ENCODE peak calls at places on chromosome 18, in eight cellular contexts. One of them, this sample, is unnamed. For H3K4me1, the result is how much of the 10 kb centered on the place peaks cover.

GRCh38 chr18:63881851-63882250 is 5.7 kb upstream of the SERPINB2 start:
- DNase-seq in right lobe of liver: no peak
- DNase-seq in neuronal stem cell: no peak
- DNase-seq in Peyer's patch: no peak
- DNase-seq in naive thymus-derived CD4-positive, alpha-beta T cell: no peak
- DNase-seq in neural progenitor cell: no peak
- DNase-seq in small intestine: no peak
- DNase-seq in stomach: no peak
- DNase-seq in this sample: no peak

GRCh38 chr18:4204151-4204720 is 250.9 kb downstream of the DLGAP1 start:
- DNase-seq in stomach: no peak
- DNase-seq in Peyer's patch: no peak
- DNase-seq in naive thymus-derived CD4-positive, alpha-beta T cell: no peak
- DNase-seq in neuronal stem cell: no peak
- DNase-seq in right lobe of liver: no peak
- DNase-seq in neural progenitor cell: no peak
- DNase-seq in small intestine: no peak
- DNase-seq in this sample: no peak

GRCh38 chr18:34550902-34551301 is 159.2 kb upstream of the DTNA start:
- DNase-seq in Peyer's patch: no peak
- DNase-seq in stomach: no peak
- DNase-seq in small intestine: no peak
- DNase-seq in neuronal stem cell: no peak
- DNase-seq in naive thymus-derived CD4-positive, alpha-beta T cell: no peak
- DNase-seq in right lobe of liver: no peak
- DNase-seq in neural progenitor cell: no peak
- DNase-seq in this sample: no peak

GRCh38 chr18:14970027-14970426 is 222.1 kb downstream of the ANKRD30B start:
- DNase-seq in small intestine: no peak
- DNase-seq in neuronal stem cell: no peak
- DNase-seq in stomach: no peak
- DNase-seq in right lobe of liver: no peak
- DNase-seq in naive thymus-derived CD4-positive, alpha-beta T cell: no peak
- DNase-seq in neural progenitor cell: no peak
- DNase-seq in Peyer's patch: no peak
- DNase-seq in this sample: no peak

GRCh38 chr18:49658871-49659378 is 97.1 kb downstream of the LIPG start:
- DNase-seq in Peyer's patch: no peak
- DNase-seq in small intestine: peak
- DNase-seq in stomach: no peak
- DNase-seq in right lobe of liver: no peak
- DNase-seq in neuronal stem cell: no peak
- DNase-seq in naive thymus-derived CD4-positive, alpha-beta T cell: no peak
- DNase-seq in neural progenitor cell: no peak
- DNase-seq in this sample: no peak

GRCh38 chr18:48783616-48784520 is 166.9 kb downstream of the SMAD7 start:
- DNase-seq in neuronal stem cell: no peak
- DNase-seq in stomach: no peak
- DNase-seq in Peyer's patch: no peak
- DNase-seq in right lobe of liver: no peak
- DNase-seq in small intestine: no peak
- DNase-seq in neural progenitor cell: no peak
- DNase-seq in naive thymus-derived CD4-positive, alpha-beta T cell: no peak
- DNase-seq in this sample: no peak

GRCh38 chr18:23502516-23503037 is 734 bp upstream of the RMC1 start:
- DNase-seq in neural progenitor cell: no peak
- DNase-seq in Peyer's patch: no peak
- DNase-seq in stomach: no peak
- DNase-seq in naive thymus-derived CD4-positive, alpha-beta T cell: no peak
- DNase-seq in neuronal stem cell: no peak
- DNase-seq in small intestine: peak
- DNase-seq in right lobe of liver: no peak
- DNase-seq in this sample: no peak

GRCh38 chr18:79971211-79971952 is 6.9 kb downstream of the HSBP1L1 start:
- DNase-seq in stomach: no peak
- DNase-seq in naive thymus-derived CD4-positive, alpha-beta T cell: no peak
- DNase-seq in Peyer's patch: no peak
- DNase-seq in right lobe of liver: no peak
- DNase-seq in neural progenitor cell: no peak
- DNase-seq in neuronal stem cell: no peak
- DNase-seq in small intestine: no peak
- DNase-seq in this sample: no peak

GRCh38 chr18:36201765-36202164 is 14.5 kb downstream of the MOCOS start:
- DNase-seq in stomach: no peak
- DNase-seq in small intestine: no peak
- DNase-seq in neural progenitor cell: no peak
- DNase-seq in naive thymus-derived CD4-positive, alpha-beta T cell: no peak
- DNase-seq in neuronal stem cell: no peak
- DNase-seq in Peyer's patch: no peak
- DNase-seq in right lobe of liver: no peak
- DNase-seq in this sample: no peak

GRCh38 chr18:78408623-78409022 is 571.0 kb upstream of the SALL3 start:
- DNase-seq in naive thymus-derived CD4-positive, alpha-beta T cell: no peak
- DNase-seq in Peyer's patch: no peak
- DNase-seq in neuronal stem cell: no peak
- DNase-seq in small intestine: no peak
- DNase-seq in neural progenitor cell: no peak
- DNase-seq in right lobe of liver: no peak
- DNase-seq in stomach: no peak
- DNase-seq in this sample: no peak

GRCh38 chr18:65938592-65939372 is 188.0 kb downstream of the CDH7 start:
- DNase-seq in small intestine: peak
- DNase-seq in naive thymus-derived CD4-positive, alpha-beta T cell: no peak
- DNase-seq in Peyer's patch: no peak
- DNase-seq in right lobe of liver: no peak
- DNase-seq in stomach: no peak
- DNase-seq in neuronal stem cell: no peak
- DNase-seq in neural progenitor cell: peak
- DNase-seq in this sample: no peak

GRCh38 chr18:21272016-21272582 is 30.1 kb downstream of the GREB1L start:
- DNase-seq in small intestine: no peak
- DNase-seq in stomach: no peak
- DNase-seq in naive thymus-derived CD4-positive, alpha-beta T cell: no peak
- DNase-seq in neuronal stem cell: no peak
- DNase-seq in neural progenitor cell: no peak
- DNase-seq in right lobe of liver: no peak
- DNase-seq in Peyer's patch: no peak
- DNase-seq in this sample: no peak

GRCh38 chr18:11167778-11168177 is 18.4 kb upstream of the PIEZO2 start:
- DNase-seq in Peyer's patch: no peak
- DNase-seq in naive thymus-derived CD4-positive, alpha-beta T cell: no peak
- DNase-seq in neural progenitor cell: no peak
- DNase-seq in small intestine: no peak
- DNase-seq in right lobe of liver: no peak
- DNase-seq in stomach: no peak
- DNase-seq in neuronal stem cell: no peak
- DNase-seq in this sample: no peak

GRCh38 chr18:25826823-25827617 is 263.4 kb downstream of the SS18 start:
- DNase-seq in stomach: no peak
- DNase-seq in naive thymus-derived CD4-positive, alpha-beta T cell: no peak
- DNase-seq in neural progenitor cell: no peak
- DNase-seq in neuronal stem cell: no peak
- DNase-seq in small intestine: no peak
- DNase-seq in Peyer's patch: no peak
- DNase-seq in right lobe of liver: no peak
- DNase-seq in this sample: no peak

GRCh38 chr18:199768-200167 is 41.4 kb downstream of the USP14 start:
- DNase-seq in stomach: no peak
- DNase-seq in neural progenitor cell: no peak
- DNase-seq in naive thymus-derived CD4-positive, alpha-beta T cell: no peak
- DNase-seq in right lobe of liver: no peak
- DNase-seq in Peyer's patch: no peak
- DNase-seq in small intestine: no peak
- DNase-seq in neuronal stem cell: no peak
- DNase-seq in this sample: no peak

GRCh38 chr18:410103-410502 is 90.4 kb downstream of the COLEC12 start:
- DNase-seq in naive thymus-derived CD4-positive, alpha-beta T cell: no peak
- DNase-seq in Peyer's patch: no peak
- DNase-seq in small intestine: no peak
- DNase-seq in stomach: no peak
- DNase-seq in right lobe of liver: no peak
- DNase-seq in neuronal stem cell: no peak
- DNase-seq in neural progenitor cell: no peak
- DNase-seq in this sample: no peak

GRCh38 chr18:32768646-32769206 is 4.1 kb downstream of the KLHL14 start:
- DNase-seq in stomach: no peak
- DNase-seq in right lobe of liver: no peak
- DNase-seq in Peyer's patch: no peak
- DNase-seq in small intestine: no peak
- DNase-seq in neural progenitor cell: no peak
- DNase-seq in naive thymus-derived CD4-positive, alpha-beta T cell: no peak
- DNase-seq in neuronal stem cell: no peak
- DNase-seq in this sample: no peak

GRCh38 chr18:32542221-32542798 is 71.6 kb upstream of the GAREM1 start:
- DNase-seq in naive thymus-derived CD4-positive, alpha-beta T cell: no peak
- DNase-seq in Peyer's patch: no peak
- DNase-seq in neural progenitor cell: peak
- DNase-seq in right lobe of liver: no peak
- DNase-seq in small intestine: no peak
- DNase-seq in neuronal stem cell: no peak
- DNase-seq in stomach: no peak
- DNase-seq in this sample: no peak

GRCh38 chr18:49074505-49074904 is 123.7 kb upstream of the SMAD7 start:
- DNase-seq in neuronal stem cell: no peak
- DNase-seq in Peyer's patch: no peak
- DNase-seq in neural progenitor cell: no peak
- DNase-seq in right lobe of liver: no peak
- DNase-seq in stomach: no peak
- DNase-seq in naive thymus-derived CD4-positive, alpha-beta T cell: no peak
- DNase-seq in small intestine: no peak
- DNase-seq in this sample: no peak

GRCh38 chr18:8706545-8706980 is 1.2 kb downstream of the MTCL1 start:
- DNase-seq in neural progenitor cell: peak
- DNase-seq in naive thymus-derived CD4-positive, alpha-beta T cell: no peak
- DNase-seq in small intestine: no peak
- DNase-seq in stomach: no peak
- DNase-seq in Peyer's patch: no peak
- DNase-seq in right lobe of liver: no peak
- DNase-seq in neuronal stem cell: no peak
- DNase-seq in this sample: no peak

GRCh38 chr18:5546660-5547059 is 2.9 kb upstream of the EPB41L3 start:
- DNase-seq in Peyer's patch: no peak
- DNase-seq in neuronal stem cell: peak
- DNase-seq in small intestine: no peak
- DNase-seq in naive thymus-derived CD4-positive, alpha-beta T cell: no peak
- DNase-seq in neural progenitor cell: peak
- DNase-seq in stomach: no peak
- DNase-seq in right lobe of liver: no peak
- DNase-seq in this sample: no peak

GRCh38 chr18:12769644-12770440 is 67.0 kb downstream of the PSMG2 start:
- DNase-seq in neural progenitor cell: no peak
- DNase-seq in naive thymus-derived CD4-positive, alpha-beta T cell: no peak
- DNase-seq in neuronal stem cell: no peak
- DNase-seq in stomach: no peak
- DNase-seq in right lobe of liver: no peak
- DNase-seq in Peyer's patch: no peak
- DNase-seq in small intestine: no peak
- DNase-seq in this sample: no peak

GRCh38 chr18:78293940-78294401 is 685.6 kb upstream of the SALL3 start:
- DNase-seq in naive thymus-derived CD4-positive, alpha-beta T cell: no peak
- DNase-seq in right lobe of liver: no peak
- DNase-seq in small intestine: no peak
- DNase-seq in stomach: no peak
- DNase-seq in Peyer's patch: no peak
- DNase-seq in neural progenitor cell: peak
- DNase-seq in neuronal stem cell: no peak
- DNase-seq in this sample: no peak

DNA sequence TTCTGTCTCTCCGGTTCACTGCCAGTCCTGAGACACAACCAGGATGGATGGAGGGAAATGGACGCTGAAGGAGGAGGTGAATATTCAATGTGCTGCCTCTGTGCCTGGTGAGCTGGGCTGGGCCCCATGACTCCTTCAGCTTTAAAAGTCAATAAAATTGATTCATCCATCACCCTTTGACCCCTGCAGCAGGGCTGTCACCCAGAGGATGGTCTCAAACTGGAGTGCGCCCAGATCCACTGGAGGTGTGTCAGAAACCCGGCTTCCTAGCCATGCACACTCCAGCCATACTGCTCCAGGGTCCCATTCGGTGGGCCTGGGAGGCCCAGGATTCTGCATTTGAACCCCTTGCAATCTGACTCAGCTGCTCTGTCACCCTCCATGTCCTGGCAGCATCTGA is 94.1 kb upstream of the BOD1L2 start:
- DNase-seq in right lobe of liver: peak
- DNase-seq in naive thymus-derived CD4-positive, alpha-beta T cell: no peak
- DNase-seq in Peyer's patch: peak
- DNase-seq in stomach: no peak
- DNase-seq in small intestine: peak
- DNase-seq in neuronal stem cell: no peak
- DNase-seq in neural progenitor cell: no peak
- DNase-seq in this sample: no peak
- H3K4me1 ChIP-seq in right lobe of liver: under half
- H3K4me1 ChIP-seq in naive thymus-derived CD4-positive, alpha-beta T cell: under half
- H3K4me1 ChIP-seq in Peyer's patch: under half
- H3K4me1 ChIP-seq in stomach: under half
- H3K4me1 ChIP-seq in small intestine: under half
- H3K4me1 ChIP-seq in neuronal stem cell: under half
- H3K4me1 ChIP-seq in neural progenitor cell: under half
- H3K4me1 ChIP-seq in this sample: under half

GRCh38 chr18:74286106-74286856 is 5.5 kb downstream of the CYB5A start:
- DNase-seq in small intestine: no peak
- DNase-seq in neuronal stem cell: no peak
- DNase-seq in Peyer's patch: no peak
- DNase-seq in neural progenitor cell: no peak
- DNase-seq in naive thymus-derived CD4-positive, alpha-beta T cell: no peak
- DNase-seq in right lobe of liver: no peak
- DNase-seq in stomach: no peak
- DNase-seq in this sample: no peak
- H3K4me3 ChIP-seq in small intestine: no peak
- H3K4me3 ChIP-seq in neuronal stem cell: no peak
- H3K4me3 ChIP-seq in Peyer's patch: no peak
- H3K4me3 ChIP-seq in neural progenitor cell: no peak
- H3K4me3 ChIP-seq in naive thymus-derived CD4-positive, alpha-beta T cell: no peak
- H3K4me3 ChIP-seq in right lobe of liver: peak
- H3K4me3 ChIP-seq in stomach: no peak
- H3K4me3 ChIP-seq in this sample: no peak

GRCh38 chr18:58542426-58543159 is 86.3 kb downstream of the ALPK2 start:
- DNase-seq in naive thymus-derived CD4-positive, alpha-beta T cell: no peak
- DNase-seq in neuronal stem cell: no peak
- DNase-seq in right lobe of liver: no peak
- DNase-seq in stomach: no peak
- DNase-seq in small intestine: no peak
- DNase-seq in neural progenitor cell: no peak
- DNase-seq in Peyer's patch: no peak
- DNase-seq in this sample: no peak
- H3K4me1 ChIP-seq in naive thymus-derived CD4-positive, alpha-beta T cell: under half
- H3K4me1 ChIP-seq in neuronal stem cell: under half
- H3K4me1 ChIP-seq in right lobe of liver: under half
- H3K4me1 ChIP-seq in stomach: under half
- H3K4me1 ChIP-seq in small intestine: under half
- H3K4me1 ChIP-seq in neural progenitor cell: under half
- H3K4me1 ChIP-seq in Peyer's patch: under half
- H3K4me1 ChIP-seq in this sample: under half

DNA sequence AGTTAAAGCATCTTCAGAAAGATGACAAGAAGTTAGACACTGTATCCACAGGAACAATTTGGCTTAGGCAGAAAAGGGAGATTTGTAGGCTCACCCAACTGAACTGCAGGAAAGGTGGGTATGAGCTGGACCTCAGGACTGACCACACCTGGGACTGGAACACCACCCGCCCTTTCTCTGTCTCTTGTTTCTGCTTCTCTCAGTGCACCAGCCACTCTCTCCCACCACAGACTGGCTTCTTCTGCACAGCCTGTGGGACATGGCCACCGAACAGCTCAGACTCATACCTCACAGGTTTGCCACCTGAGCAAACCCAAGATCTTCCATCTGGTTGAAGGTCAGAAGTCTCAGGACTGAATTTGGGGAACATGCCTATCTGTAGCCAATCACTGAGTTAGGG is 14.2 kb upstream of the MALT1 start:
- DNase-seq in small intestine: no peak
- DNase-seq in right lobe of liver: no peak
- DNase-seq in Peyer's patch: no peak
- DNase-seq in neuronal stem cell: no peak
- DNase-seq in naive thymus-derived CD4-positive, alpha-beta T cell: no peak
- DNase-seq in stomach: no peak
- DNase-seq in neural progenitor cell: no peak
- DNase-seq in this sample: no peak
- H3K4me3 ChIP-seq in small intestine: no peak
- H3K4me3 ChIP-seq in right lobe of liver: no peak
- H3K4me3 ChIP-seq in Peyer's patch: no peak
- H3K4me3 ChIP-seq in neuronal stem cell: peak
- H3K4me3 ChIP-seq in naive thymus-derived CD4-positive, alpha-beta T cell: no peak
- H3K4me3 ChIP-seq in stomach: no peak
- H3K4me3 ChIP-seq in neural progenitor cell: no peak
- H3K4me3 ChIP-seq in this sample: peak